ENCODE peak calls at places on chromosomes 5 and 9, in seven cellular contexts. One of them, this sample, is unnamed.

GRCh38 chr9:135522137-135522877 is 1.1 kb downstream of the LCN1 start:
- DNase-seq in mesendoderm: no peak
- DNase-seq in IMR-90: no peak
- DNase-seq in H9: no peak
- DNase-seq in H1: peak; percentile 50
- DNase-seq in mesenchymal stem cell: no peak
- DNase-seq in neuronal stem cell: no peak
- DNase-seq in this sample: no peak

GRCh38 chr9:137109250-137110146 is 5.0 kb downstream of the DPP7 start:
- DNase-seq in mesendoderm: no peak
- DNase-seq in IMR-90: no peak
- DNase-seq in H9: no peak
- DNase-seq in H1: no peak
- DNase-seq in mesenchymal stem cell: no peak
- DNase-seq in neuronal stem cell: no peak
- DNase-seq in this sample: no peak

GRCh38 chr9:2479056-2479565 is 142.5 kb upstream of the VLDLR start:
- DNase-seq in mesendoderm: no peak
- DNase-seq in IMR-90: no peak
- DNase-seq in H9: no peak
- DNase-seq in H1: no peak
- DNase-seq in mesenchymal stem cell: no peak
- DNase-seq in neuronal stem cell: no peak
- DNase-seq in this sample: peak; percentile 90

GRCh38 chr9:19493174-19493811 is 84.5 kb downstream of the ACER2 start:
- DNase-seq in mesendoderm: peak; percentile 67
- DNase-seq in IMR-90: peak; percentile 78
- DNase-seq in H9: peak; percentile 64
- DNase-seq in H1: peak; percentile 78
- DNase-seq in mesenchymal stem cell: peak; percentile 57
- DNase-seq in neuronal stem cell: peak; percentile 67
- DNase-seq in this sample: peak; percentile 49

GRCh38 chr5:675876-676698 is 17.1 kb downstream of the TPPP start:
- DNase-seq in mesendoderm: no peak
- DNase-seq in IMR-90: no peak
- DNase-seq in H9: peak; percentile 25
- DNase-seq in H1: peak; percentile 49
- DNase-seq in mesenchymal stem cell: no peak
- DNase-seq in neuronal stem cell: no peak
- DNase-seq in this sample: no peak

GRCh38 chr5:81718300-81718699 is 32.6 kb downstream of the SSBP2 start:
- DNase-seq in mesendoderm: peak; percentile 65
- DNase-seq in IMR-90: no peak
- DNase-seq in H9: no peak
- DNase-seq in H1: no peak
- DNase-seq in mesenchymal stem cell: peak; percentile 24
- DNase-seq in neuronal stem cell: no peak
- DNase-seq in this sample: no peak

GRCh38 chr5:51172853-51173635 is 210.2 kb upstream of the ISL1 start:
- DNase-seq in mesendoderm: peak; percentile 10
- DNase-seq in IMR-90: no peak
- DNase-seq in H9: peak; percentile 29
- DNase-seq in H1: peak; percentile 49
- DNase-seq in mesenchymal stem cell: no peak
- DNase-seq in neuronal stem cell: no peak
- DNase-seq in this sample: no peak

GRCh38 chr5:66151030-66151429 is 6.9 kb downstream of the SREK1 start:
- DNase-seq in mesendoderm: no peak
- DNase-seq in IMR-90: no peak
- DNase-seq in H9: no peak
- DNase-seq in H1: no peak
- DNase-seq in mesenchymal stem cell: no peak
- DNase-seq in neuronal stem cell: no peak
- DNase-seq in this sample: no peak

GRCh38 chr9:82010711-82011110 is 22.1 kb downstream of the SPATA31D1 start:
- DNase-seq in mesendoderm: no peak
- DNase-seq in IMR-90: no peak
- DNase-seq in H9: no peak
- DNase-seq in H1: no peak
- DNase-seq in mesenchymal stem cell: no peak
- DNase-seq in neuronal stem cell: no peak
- DNase-seq in this sample: no peak

GRCh38 chr5:67021031-67021430 is 175.6 kb downstream of the CD180 start:
- DNase-seq in mesendoderm: no peak
- DNase-seq in IMR-90: no peak
- DNase-seq in H9: no peak
- DNase-seq in H1: no peak
- DNase-seq in mesenchymal stem cell: no peak
- DNase-seq in neuronal stem cell: no peak
- DNase-seq in this sample: no peak

GRCh38 chr9:94603259-94603776 is 9.7 kb upstream of the FBP2 start:
- DNase-seq in mesendoderm: peak; percentile 88
- DNase-seq in IMR-90: peak; percentile 61
- DNase-seq in H9: peak; percentile 91
- DNase-seq in H1: peak; percentile 95
- DNase-seq in mesenchymal stem cell: peak; percentile 90
- DNase-seq in neuronal stem cell: peak; percentile 75
- DNase-seq in this sample: no peak

GRCh38 chr9:101486693-101487442 is 46.8 kb upstream of the RNF20 start:
- DNase-seq in mesendoderm: peak; percentile 85
- DNase-seq in IMR-90: peak; percentile 54
- DNase-seq in H9: peak; percentile 89
- DNase-seq in H1: peak; percentile 87
- DNase-seq in mesenchymal stem cell: peak; percentile 72
- DNase-seq in neuronal stem cell: peak; percentile 69
- DNase-seq in this sample: no peak

GRCh38 chr5:80987078-80987766 is 27.1 kb downstream of the RASGRF2 start:
- DNase-seq in mesendoderm: no peak
- DNase-seq in IMR-90: no peak
- DNase-seq in H9: no peak
- DNase-seq in H1: no peak
- DNase-seq in mesenchymal stem cell: peak; percentile 45
- DNase-seq in neuronal stem cell: no peak
- DNase-seq in this sample: no peak

GRCh38 chr5:169650701-169651331 is 13.7 kb downstream of the DOCK2 start:
- DNase-seq in mesendoderm: no peak
- DNase-seq in IMR-90: peak; percentile 91
- DNase-seq in H9: no peak
- DNase-seq in H1: no peak
- DNase-seq in mesenchymal stem cell: peak; percentile 98
- DNase-seq in neuronal stem cell: no peak
- DNase-seq in this sample: peak; percentile 28

GRCh38 chr5:165138261-165138660 is 1632.8 kb downstream of the MAT2B start:
- DNase-seq in mesendoderm: peak; percentile 60
- DNase-seq in IMR-90: no peak
- DNase-seq in H9: no peak
- DNase-seq in H1: no peak
- DNase-seq in mesenchymal stem cell: peak; percentile 16
- DNase-seq in neuronal stem cell: peak; percentile 30
- DNase-seq in this sample: no peak

GRCh38 chr9:96686638-96687335 is 31.7 kb upstream of the PRXL2C start:
- DNase-seq in mesendoderm: peak; percentile 94
- DNase-seq in IMR-90: peak; percentile 57
- DNase-seq in H9: peak; percentile 87
- DNase-seq in H1: peak; percentile 90
- DNase-seq in mesenchymal stem cell: peak; percentile 74
- DNase-seq in neuronal stem cell: peak; percentile 56
- DNase-seq in this sample: peak; percentile 87

GRCh38 chr9:104808030-104808614 is 44.2 kb downstream of the NIPSNAP3B start:
- DNase-seq in mesendoderm: peak; percentile 35
- DNase-seq in IMR-90: peak; percentile 55
- DNase-seq in H9: peak; percentile 38
- DNase-seq in H1: peak; percentile 59
- DNase-seq in mesenchymal stem cell: no peak
- DNase-seq in neuronal stem cell: no peak
- DNase-seq in this sample: no peak

GRCh38 chr5:24668050-24668449 is 23.3 kb upstream of the CDH10 start:
- DNase-seq in mesendoderm: no peak
- DNase-seq in IMR-90: no peak
- DNase-seq in H9: no peak
- DNase-seq in H1: no peak
- DNase-seq in mesenchymal stem cell: no peak
- DNase-seq in neuronal stem cell: no peak
- DNase-seq in this sample: no peak

GRCh38 chr5:157607371-157608161 is 32.0 kb upstream of the ADAM19 start:
- DNase-seq in mesendoderm: peak; percentile 38
- DNase-seq in IMR-90: peak; percentile 85
- DNase-seq in H9: no peak
- DNase-seq in H1: no peak
- DNase-seq in mesenchymal stem cell: peak; percentile 51
- DNase-seq in neuronal stem cell: no peak
- DNase-seq in this sample: peak; percentile 59

GRCh38 chr5:175880213-175880612 is 8.8 kb downstream of the CPLX2 start:
- DNase-seq in mesendoderm: no peak
- DNase-seq in IMR-90: no peak
- DNase-seq in H9: no peak
- DNase-seq in H1: no peak
- DNase-seq in mesenchymal stem cell: no peak
- DNase-seq in neuronal stem cell: no peak
- DNase-seq in this sample: no peak

GRCh38 chr9:124350485-124351263 is 64.6 kb downstream of the PSMB7 start:
- DNase-seq in mesendoderm: no peak
- DNase-seq in IMR-90: no peak
- DNase-seq in H9: no peak
- DNase-seq in H1: no peak
- DNase-seq in mesenchymal stem cell: no peak
- DNase-seq in neuronal stem cell: no peak
- DNase-seq in this sample: no peak

GRCh38 chr5:135491552-135492318 is 39.6 kb upstream of the TIFAB start:
- DNase-seq in mesendoderm: peak; percentile 58
- DNase-seq in IMR-90: no peak
- DNase-seq in H9: peak; percentile 66
- DNase-seq in H1: peak; percentile 74
- DNase-seq in mesenchymal stem cell: no peak
- DNase-seq in neuronal stem cell: no peak
- DNase-seq in this sample: peak; percentile 21

GRCh38 chr5:169149317-169149716 is 151.6 kb downstream of the SLIT3 start:
- DNase-seq in mesendoderm: peak; percentile 55
- DNase-seq in IMR-90: no peak
- DNase-seq in H9: peak; percentile 38
- DNase-seq in H1: no peak
- DNase-seq in mesenchymal stem cell: no peak
- DNase-seq in neuronal stem cell: no peak
- DNase-seq in this sample: no peak

GRCh38 chr5:1706428-1706827 is 93.2 kb downstream of the MRPL36 start:
- DNase-seq in mesendoderm: no peak
- DNase-seq in IMR-90: no peak
- DNase-seq in H9: no peak
- DNase-seq in H1: no peak
- DNase-seq in mesenchymal stem cell: no peak
- DNase-seq in neuronal stem cell: no peak
- DNase-seq in this sample: no peak

GRCh38 chr5:111296570-111296969 is 72.4 kb downstream of the CAMK4 start:
- DNase-seq in mesendoderm: no peak
- DNase-seq in IMR-90: no peak
- DNase-seq in H9: no peak
- DNase-seq in H1: no peak
- DNase-seq in mesenchymal stem cell: no peak
- DNase-seq in neuronal stem cell: no peak
- DNase-seq in this sample: no peak

GRCh38 chr5:72248352-72249032 is 71.5 kb downstream of the MRPS27 start:
- DNase-seq in mesendoderm: peak; percentile 61
- DNase-seq in IMR-90: peak; percentile 88
- DNase-seq in H9: no peak
- DNase-seq in H1: no peak
- DNase-seq in mesenchymal stem cell: peak; percentile 86
- DNase-seq in neuronal stem cell: no peak
- DNase-seq in this sample: peak; percentile 31

GRCh38 chr9:93954436-93955355 is at the start of gene BARX1:
- DNase-seq in mesendoderm: no peak
- DNase-seq in IMR-90: no peak
- DNase-seq in H9: peak; percentile 53
- DNase-seq in H1: peak; percentile 79
- DNase-seq in mesenchymal stem cell: no peak
- DNase-seq in neuronal stem cell: no peak
- DNase-seq in this sample: no peak

GRCh38 chr5:96934291-96934694 is 1.6 kb upstream of the LNPEP start:
- DNase-seq in mesendoderm: peak; percentile 9
- DNase-seq in IMR-90: peak; percentile 42
- DNase-seq in H9: no peak
- DNase-seq in H1: no peak
- DNase-seq in mesenchymal stem cell: no peak
- DNase-seq in neuronal stem cell: no peak
- DNase-seq in this sample: no peak
- H3K23ac ChIP-seq in mesendoderm: no peak overlapping the region
- H3K23ac ChIP-seq in IMR-90: peak overlapping the region; percentile 96
- H3K23ac ChIP-seq in H9: no peak overlapping the region
- H3K23ac ChIP-seq in H1: no peak overlapping the region
- H3K23ac ChIP-seq in mesenchymal stem cell: no peak overlapping the region
- H3K23ac ChIP-seq in neuronal stem cell: no peak overlapping the region
- H3K23ac ChIP-seq in this sample: no peak overlapping the region

DNA sequence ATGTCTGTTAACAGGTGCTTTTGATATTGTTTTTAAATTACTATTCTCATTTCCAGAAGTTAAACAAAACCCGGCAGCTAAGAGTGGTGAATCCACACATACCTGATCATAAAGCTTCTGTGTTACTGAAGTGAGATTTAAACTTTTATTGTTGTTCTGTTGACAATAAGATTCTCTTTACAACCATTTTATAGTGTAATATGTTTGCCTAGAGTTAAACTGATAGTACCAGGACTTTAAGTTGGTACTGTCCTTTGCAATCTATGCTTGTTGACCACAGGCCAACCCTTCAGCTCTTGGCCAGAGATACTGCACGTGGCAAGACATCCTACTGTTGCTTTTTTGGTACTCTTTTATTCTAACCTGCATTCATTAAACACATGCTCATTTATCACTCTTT is 806.2 kb downstream of the MTRR start:
- DNase-seq in mesendoderm: no peak
- DNase-seq in IMR-90: no peak
- DNase-seq in H9: no peak
- DNase-seq in H1: no peak
- DNase-seq in mesenchymal stem cell: no peak
- DNase-seq in neuronal stem cell: no peak
- DNase-seq in this sample: no peak
- H2BK120ac ChIP-seq in mesendoderm: no peak overlapping the region
- H2BK120ac ChIP-seq in IMR-90: no peak overlapping the region
- H2BK120ac ChIP-seq in H9: no peak overlapping the region
- H2BK120ac ChIP-seq in H1: no peak overlapping the region
- H2BK120ac ChIP-seq in mesenchymal stem cell: no peak overlapping the region
- H2BK120ac ChIP-seq in neuronal stem cell: no peak overlapping the region
- H2BK120ac ChIP-seq in this sample: no peak overlapping the region

DNA sequence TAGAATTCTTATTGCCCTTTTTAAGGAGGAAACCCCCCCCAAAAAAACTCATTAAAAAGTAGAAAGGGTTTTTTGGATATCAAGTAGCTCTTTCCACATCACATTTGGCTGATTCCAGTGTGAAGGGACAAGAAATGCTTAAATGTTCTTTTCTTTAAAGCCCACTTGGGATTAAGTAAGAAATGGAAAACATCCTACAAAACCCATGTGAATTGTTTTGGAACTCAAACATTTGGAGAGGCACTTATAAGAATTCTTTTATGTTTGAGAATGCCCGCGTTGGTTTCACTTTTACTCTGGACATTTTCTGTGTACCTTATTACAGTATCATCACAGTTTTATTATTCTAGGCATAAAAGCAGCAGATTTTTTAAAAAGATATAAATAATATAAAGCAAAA is 301.1 kb upstream of the ACTBL2 start:
- DNase-seq in mesendoderm: no peak
- DNase-seq in IMR-90: no peak
- DNase-seq in H9: no peak
- DNase-seq in H1: no peak
- DNase-seq in mesenchymal stem cell: no peak
- DNase-seq in neuronal stem cell: no peak
- DNase-seq in this sample: no peak
- H2BK5ac ChIP-seq in mesendoderm: no peak overlapping the region
- H2BK5ac ChIP-seq in IMR-90: no peak overlapping the region
- H2BK5ac ChIP-seq in H9: no peak overlapping the region
- H2BK5ac ChIP-seq in H1: no peak overlapping the region
- H2BK5ac ChIP-seq in mesenchymal stem cell: no peak overlapping the region
- H2BK5ac ChIP-seq in neuronal stem cell: no peak overlapping the region
- H2BK5ac ChIP-seq in this sample: no peak overlapping the region

GRCh38 chr5:79297661-79298060 is 61.7 kb downstream of the JMY start:
- DNase-seq in mesendoderm: peak; percentile 2
- DNase-seq in IMR-90: peak; percentile 1
- DNase-seq in H9: no peak
- DNase-seq in H1: no peak
- DNase-seq in mesenchymal stem cell: no peak
- DNase-seq in neuronal stem cell: no peak
- DNase-seq in this sample: no peak
- H3K23ac ChIP-seq in mesendoderm: no peak overlapping the region
- H3K23ac ChIP-seq in IMR-90: no peak overlapping the region
- H3K23ac ChIP-seq in H9: no peak overlapping the region
- H3K23ac ChIP-seq in H1: no peak overlapping the region
- H3K23ac ChIP-seq in mesenchymal stem cell: no peak overlapping the region
- H3K23ac ChIP-seq in neuronal stem cell: no peak overlapping the region
- H3K23ac ChIP-seq in this sample: no peak overlapping the region

This sample was measured in trophoblast cell.